ENCODE peak calls at places on chromosomes 11 and 22, in seven cellular contexts. One of them, this sample, is unnamed.

GRCh38 chr11:57434640-57435546 is 8.0 kb upstream of the SLC43A3 start:
- DNase-seq in neural crest cell: no peak
- DNase-seq in HEK293T: no peak
- DNase-seq in ACHN: peak
- DNase-seq in MCF 10A: peak
- DNase-seq in right lobe of liver: peak
- DNase-seq in HTR-8/SVneo: peak
- DNase-seq in this sample: no peak

GRCh38 chr11:68031136-68031459 is 617 bp downstream of the NDUFS8 start:
- DNase-seq in HTR-8/SVneo: no peak
- DNase-seq in neural crest cell: no peak
- DNase-seq in right lobe of liver: no peak
- DNase-seq in MCF 10A: no peak
- DNase-seq in ACHN: no peak
- DNase-seq in HEK293T: no peak
- DNase-seq in this sample: no peak

GRCh38 chr11:46142561-46142960 is 21.3 kb upstream of the PHF21A start:
- DNase-seq in HEK293T: no peak
- DNase-seq in HTR-8/SVneo: no peak
- DNase-seq in right lobe of liver: no peak
- DNase-seq in ACHN: no peak
- DNase-seq in MCF 10A: no peak
- DNase-seq in neural crest cell: no peak
- DNase-seq in this sample: no peak

GRCh38 chr11:125070699-125071254 is 7.7 kb downstream of the SLC37A2 start:
- DNase-seq in MCF 10A: peak
- DNase-seq in right lobe of liver: peak
- DNase-seq in neural crest cell: no peak
- DNase-seq in ACHN: no peak
- DNase-seq in HEK293T: no peak
- DNase-seq in HTR-8/SVneo: peak
- DNase-seq in this sample: no peak

GRCh38 chr11:74139151-74139918 is 31.5 kb downstream of the C2CD3 start:
- DNase-seq in HEK293T: no peak
- DNase-seq in neural crest cell: no peak
- DNase-seq in HTR-8/SVneo: no peak
- DNase-seq in right lobe of liver: no peak
- DNase-seq in ACHN: peak
- DNase-seq in MCF 10A: no peak
- DNase-seq in this sample: no peak

GRCh38 chr11:44226945-44227344 is 83.0 kb downstream of the ALX4 start:
- DNase-seq in neural crest cell: no peak
- DNase-seq in MCF 10A: no peak
- DNase-seq in right lobe of liver: no peak
- DNase-seq in HEK293T: no peak
- DNase-seq in HTR-8/SVneo: no peak
- DNase-seq in ACHN: no peak
- DNase-seq in this sample: no peak

GRCh38 chr22:49934891-49935557 is 16.6 kb downstream of the CRELD2 start:
- DNase-seq in HTR-8/SVneo: peak
- DNase-seq in HEK293T: no peak
- DNase-seq in ACHN: peak
- DNase-seq in right lobe of liver: peak
- DNase-seq in MCF 10A: peak
- DNase-seq in neural crest cell: no peak
- DNase-seq in this sample: peak

GRCh38 chr11:65226103-65226442 is 35.7 kb upstream of the POLA2 start:
- DNase-seq in MCF 10A: no peak
- DNase-seq in HEK293T: no peak
- DNase-seq in neural crest cell: no peak
- DNase-seq in ACHN: no peak
- DNase-seq in HTR-8/SVneo: no peak
- DNase-seq in right lobe of liver: no peak
- DNase-seq in this sample: no peak

GRCh38 chr11:101584651-101585050 is 844 bp upstream of the TRPC6 start:
- DNase-seq in neural crest cell: no peak
- DNase-seq in ACHN: no peak
- DNase-seq in HEK293T: no peak
- DNase-seq in MCF 10A: no peak
- DNase-seq in HTR-8/SVneo: no peak
- DNase-seq in right lobe of liver: no peak
- DNase-seq in this sample: no peak

GRCh38 chr11:16226245-16226644 is 130.1 kb downstream of the SOX6 start:
- DNase-seq in MCF 10A: peak
- DNase-seq in HTR-8/SVneo: no peak
- DNase-seq in HEK293T: no peak
- DNase-seq in ACHN: peak
- DNase-seq in right lobe of liver: peak
- DNase-seq in neural crest cell: no peak
- DNase-seq in this sample: peak

GRCh38 chr11:68340784-68341556 is 28.6 kb downstream of the LRP5 start:
- DNase-seq in MCF 10A: peak
- DNase-seq in ACHN: no peak
- DNase-seq in neural crest cell: no peak
- DNase-seq in HTR-8/SVneo: no peak
- DNase-seq in HEK293T: no peak
- DNase-seq in right lobe of liver: no peak
- DNase-seq in this sample: no peak

GRCh38 chr11:122170815-122171475 is 54.9 kb upstream of the BLID start:
- DNase-seq in ACHN: peak
- DNase-seq in HTR-8/SVneo: no peak
- DNase-seq in neural crest cell: no peak
- DNase-seq in MCF 10A: peak
- DNase-seq in HEK293T: no peak
- DNase-seq in right lobe of liver: no peak
- DNase-seq in this sample: no peak

This sample was measured in HAP-1.